ENCODE peak calls at places on chromosomes 16 and 17, in five cellular contexts. One of them, this sample, is unnamed.

GRCh38 chr17:64630309-64631223 is 31.5 kb downstream of the SMURF2 start:
- DNase-seq in mesendoderm: no peak
- DNase-seq in fibroblast of mammary gland: no peak
- DNase-seq in ascending aorta: no peak
- DNase-seq in aorta: no peak
- DNase-seq in this sample: no peak

GRCh38 chr17:49815761-49816281 is 27.3 kb downstream of the KAT7 start:
- DNase-seq in mesendoderm: peak
- DNase-seq in fibroblast of mammary gland: no peak
- DNase-seq in ascending aorta: no peak
- DNase-seq in aorta: no peak
- DNase-seq in this sample: no peak

GRCh38 chr17:16988749-16989229 is 16.9 kb upstream of the TNFRSF13B start:
- DNase-seq in mesendoderm: no peak
- DNase-seq in fibroblast of mammary gland: peak
- DNase-seq in ascending aorta: no peak
- DNase-seq in aorta: no peak
- DNase-seq in this sample: no peak

GRCh38 chr16:83066011-83066410 is 439.2 kb downstream of the CDH13 start:
- DNase-seq in mesendoderm: no peak
- DNase-seq in fibroblast of mammary gland: no peak
- DNase-seq in ascending aorta: no peak
- DNase-seq in aorta: no peak
- DNase-seq in this sample: no peak

GRCh38 chr17:416293-417206 is 63.9 kb upstream of the RPH3AL start:
- DNase-seq in mesendoderm: peak
- DNase-seq in fibroblast of mammary gland: no peak
- DNase-seq in ascending aorta: no peak
- DNase-seq in aorta: no peak
- DNase-seq in this sample: no peak

GRCh38 chr17:79970576-79971068 is 65.0 kb downstream of the TBC1D16 start:
- DNase-seq in mesendoderm: peak
- DNase-seq in fibroblast of mammary gland: peak
- DNase-seq in ascending aorta: no peak
- DNase-seq in aorta: no peak
- DNase-seq in this sample: peak

GRCh38 chr16:85465328-85466307 is 147.5 kb upstream of the GSE1 start:
- DNase-seq in mesendoderm: no peak
- DNase-seq in fibroblast of mammary gland: peak
- DNase-seq in ascending aorta: peak
- DNase-seq in aorta: no peak
- DNase-seq in this sample: no peak

GRCh38 chr16:50440531-50440930 is 71.7 kb upstream of the BRD7 start:
- DNase-seq in mesendoderm: peak
- DNase-seq in fibroblast of mammary gland: no peak
- DNase-seq in ascending aorta: no peak
- DNase-seq in aorta: no peak
- DNase-seq in this sample: no peak

GRCh38 chr17:40311575-40311974 is 2.6 kb downstream of the RARA start:
- DNase-seq in mesendoderm: no peak
- DNase-seq in fibroblast of mammary gland: no peak
- DNase-seq in ascending aorta: peak
- DNase-seq in aorta: peak
- DNase-seq in this sample: no peak

GRCh38 chr16:83513006-83513755 is 294.6 kb upstream of the HSBP1 start:
- DNase-seq in mesendoderm: no peak
- DNase-seq in fibroblast of mammary gland: peak
- DNase-seq in ascending aorta: no peak
- DNase-seq in aorta: no peak
- DNase-seq in this sample: no peak

GRCh38 chr17:75521951-75522727 is 3.4 kb upstream of the LLGL2 start:
- DNase-seq in mesendoderm: no peak
- DNase-seq in fibroblast of mammary gland: peak
- DNase-seq in ascending aorta: no peak
- DNase-seq in aorta: no peak
- DNase-seq in this sample: no peak

GRCh38 chr17:79658811-79659207 is 48.0 kb upstream of the RBFOX3 start:
- DNase-seq in mesendoderm: peak
- DNase-seq in fibroblast of mammary gland: peak
- DNase-seq in ascending aorta: peak
- DNase-seq in aorta: no peak
- DNase-seq in this sample: no peak

GRCh38 chr16:20774703-20775362 is 11.0 kb downstream of the ACSM3 start:
- DNase-seq in mesendoderm: peak
- DNase-seq in fibroblast of mammary gland: peak
- DNase-seq in ascending aorta: no peak
- DNase-seq in aorta: peak
- DNase-seq in this sample: no peak

GRCh38 chr16:8048433-8048832 is 541.9 kb downstream of the TMEM114 start:
- DNase-seq in mesendoderm: no peak
- DNase-seq in fibroblast of mammary gland: no peak
- DNase-seq in ascending aorta: no peak
- DNase-seq in aorta: no peak
- DNase-seq in this sample: no peak

GRCh38 chr17:43695968-43696865 is 34.5 kb upstream of the MEOX1 start:
- DNase-seq in mesendoderm: no peak
- DNase-seq in fibroblast of mammary gland: no peak
- DNase-seq in ascending aorta: peak
- DNase-seq in aorta: peak
- DNase-seq in this sample: peak

GRCh38 chr17:8887834-8888703 is 20.6 kb upstream of the PIK3R6 start:
- DNase-seq in mesendoderm: peak
- DNase-seq in fibroblast of mammary gland: peak
- DNase-seq in ascending aorta: no peak
- DNase-seq in aorta: no peak
- DNase-seq in this sample: no peak

GRCh38 chr17:81406117-81406953 is 11.1 kb downstream of the BAHCC1 start:
- DNase-seq in mesendoderm: no peak
- DNase-seq in fibroblast of mammary gland: no peak
- DNase-seq in ascending aorta: no peak
- DNase-seq in aorta: no peak
- DNase-seq in this sample: no peak

GRCh38 chr17:81405382-81406005 is 10.2 kb downstream of the BAHCC1 start:
- DNase-seq in mesendoderm: no peak
- DNase-seq in fibroblast of mammary gland: peak
- DNase-seq in ascending aorta: peak
- DNase-seq in aorta: peak
- DNase-seq in this sample: peak

GRCh38 chr17:81403671-81404534 is 8.6 kb downstream of the BAHCC1 start:
- DNase-seq in mesendoderm: peak
- DNase-seq in fibroblast of mammary gland: no peak
- DNase-seq in ascending aorta: peak
- DNase-seq in aorta: no peak
- DNase-seq in this sample: no peak

GRCh38 chr17:81403040-81403467 is 7.8 kb downstream of the BAHCC1 start:
- DNase-seq in mesendoderm: peak
- DNase-seq in fibroblast of mammary gland: no peak
- DNase-seq in ascending aorta: no peak
- DNase-seq in aorta: no peak
- DNase-seq in this sample: no peak

DNA sequence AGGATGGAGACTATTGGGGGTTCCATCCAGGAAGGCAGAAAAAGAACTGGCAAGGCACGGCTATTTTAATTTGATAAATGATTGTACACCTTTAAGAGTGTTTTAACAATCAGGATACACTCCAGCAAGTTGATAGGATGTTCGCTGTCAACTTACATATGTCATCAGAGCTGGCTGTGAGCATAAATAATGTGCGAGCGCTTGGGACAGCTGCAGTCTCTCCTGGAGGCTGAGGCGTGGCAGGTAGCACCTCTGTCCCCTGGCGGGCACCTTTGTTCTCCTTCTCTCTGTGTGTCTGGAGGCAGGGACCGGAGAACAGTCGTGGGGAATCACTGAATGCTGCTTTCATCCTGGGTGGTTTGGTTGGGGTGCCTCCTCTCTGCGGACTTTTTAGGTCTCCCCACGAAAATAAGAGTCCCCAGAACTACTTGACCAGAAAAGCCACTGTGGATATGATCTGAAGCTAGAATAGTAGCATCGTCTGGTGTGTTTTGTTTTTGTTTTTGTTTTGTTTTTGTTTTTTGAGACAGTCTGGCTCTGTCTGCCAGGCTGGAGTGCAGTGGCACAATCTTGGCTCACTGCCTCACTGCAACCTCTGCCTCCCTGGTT is 9.4 kb downstream of the BAHCC1 start:
- DNase-seq in mesendoderm: no peak
- DNase-seq in fibroblast of mammary gland: no peak
- DNase-seq in ascending aorta: no peak
- DNase-seq in aorta: no peak
- DNase-seq in this sample: no peak
- H3K4me3 ChIP-seq in mesendoderm: no peak
- H3K4me3 ChIP-seq in fibroblast of mammary gland: no peak
- H3K4me3 ChIP-seq in ascending aorta: peak
- H3K4me3 ChIP-seq in aorta: no peak
- H3K4me3 ChIP-seq in this sample: peak

DNA sequence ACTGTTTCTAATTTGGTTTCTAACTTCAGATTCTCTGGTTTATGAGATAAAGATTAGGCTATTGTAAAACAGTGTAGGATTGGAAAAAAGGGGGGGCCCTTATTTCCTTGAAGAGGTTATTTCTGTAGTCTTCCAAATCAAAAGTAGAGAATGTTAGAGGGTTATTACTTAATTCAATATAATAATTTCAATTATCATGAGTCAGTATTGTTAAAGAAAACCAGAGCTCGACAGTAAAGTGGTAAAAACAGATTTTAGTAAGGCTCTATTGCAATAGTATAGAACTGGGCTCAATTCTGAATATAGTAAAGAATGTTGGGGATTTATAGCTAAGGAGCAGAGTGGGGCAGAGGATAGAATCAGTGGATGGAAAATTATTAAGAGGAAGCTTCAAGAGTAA is 140.0 kb downstream of the TANC2 start:
- DNase-seq in mesendoderm: no peak
- DNase-seq in fibroblast of mammary gland: no peak
- DNase-seq in ascending aorta: no peak
- DNase-seq in aorta: no peak
- DNase-seq in this sample: no peak
- H3K4me3 ChIP-seq in mesendoderm: no peak
- H3K4me3 ChIP-seq in fibroblast of mammary gland: no peak
- H3K4me3 ChIP-seq in ascending aorta: no peak
- H3K4me3 ChIP-seq in aorta: no peak
- H3K4me3 ChIP-seq in this sample: no peak

DNA sequence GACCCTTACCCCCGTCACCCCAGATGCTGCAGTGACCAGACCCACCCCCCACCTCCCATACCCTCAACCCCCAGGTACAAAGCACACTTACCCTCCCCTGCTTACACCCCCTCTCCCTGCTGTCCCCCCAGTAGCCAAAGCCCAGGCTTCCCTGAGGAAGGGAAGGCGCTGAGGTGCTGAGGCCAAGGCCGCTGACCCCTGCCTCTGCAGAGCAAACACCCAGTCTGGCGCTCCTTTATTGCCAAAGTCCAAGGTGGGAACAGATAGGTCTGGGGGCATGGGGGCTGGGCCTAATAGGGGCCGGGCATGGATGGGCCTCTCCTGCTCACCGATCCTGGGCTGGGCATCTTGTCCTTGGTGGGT is 683 bp downstream of the LCAT start:
- DNase-seq in mesendoderm: no peak
- DNase-seq in fibroblast of mammary gland: no peak
- DNase-seq in ascending aorta: no peak
- DNase-seq in aorta: no peak
- DNase-seq in this sample: no peak
- H3K4me3 ChIP-seq in mesendoderm: no peak
- H3K4me3 ChIP-seq in fibroblast of mammary gland: no peak
- H3K4me3 ChIP-seq in ascending aorta: no peak
- H3K4me3 ChIP-seq in aorta: no peak
- H3K4me3 ChIP-seq in this sample: no peak

GRCh38 chr16:87698676-87699179 is 67.1 kb downstream of the KLHDC4 start:
- DNase-seq in mesendoderm: no peak
- DNase-seq in fibroblast of mammary gland: no peak
- DNase-seq in ascending aorta: no peak
- DNase-seq in aorta: no peak
- DNase-seq in this sample: no peak

GRCh38 chr16:87698241-87698640 is 67.5 kb downstream of the KLHDC4 start:
- DNase-seq in mesendoderm: no peak
- DNase-seq in fibroblast of mammary gland: no peak
- DNase-seq in ascending aorta: no peak
- DNase-seq in aorta: no peak
- DNase-seq in this sample: no peak

GRCh38 chr16:87697792-87698191 is 68.0 kb downstream of the KLHDC4 start:
- DNase-seq in mesendoderm: no peak
- DNase-seq in fibroblast of mammary gland: no peak
- DNase-seq in ascending aorta: no peak
- DNase-seq in aorta: no peak
- DNase-seq in this sample: no peak

GRCh38 chr16:87696796-87697195 is 69.0 kb downstream of the KLHDC4 start:
- DNase-seq in mesendoderm: no peak
- DNase-seq in fibroblast of mammary gland: no peak
- DNase-seq in ascending aorta: no peak
- DNase-seq in aorta: no peak
- DNase-seq in this sample: no peak

DNA sequence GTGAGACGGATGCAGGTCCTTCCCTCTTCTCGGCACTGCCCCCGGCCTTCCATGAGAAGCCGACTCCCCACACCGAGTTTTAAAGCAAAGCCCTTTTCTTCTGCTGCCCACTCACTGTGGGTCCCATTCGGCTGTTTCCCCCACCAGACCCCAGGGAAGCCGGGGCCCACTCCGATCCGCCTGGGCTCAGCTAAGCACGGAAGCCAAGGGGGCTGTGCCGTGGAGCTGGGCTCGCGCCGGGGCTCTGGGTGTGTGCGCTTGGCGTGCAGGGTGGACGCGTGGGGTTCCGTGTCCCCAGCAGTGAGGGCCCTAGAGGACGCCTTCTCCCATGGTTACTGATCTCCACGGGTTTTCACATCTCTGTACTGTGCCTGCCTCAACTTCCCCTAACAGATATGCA is 68.5 kb downstream of the KLHDC4 start:
- DNase-seq in mesendoderm: no peak
- DNase-seq in fibroblast of mammary gland: no peak
- DNase-seq in ascending aorta: no peak
- DNase-seq in aorta: no peak
- DNase-seq in this sample: no peak
- H3K4me3 ChIP-seq in mesendoderm: no peak
- H3K4me3 ChIP-seq in fibroblast of mammary gland: no peak
- H3K4me3 ChIP-seq in ascending aorta: no peak
- H3K4me3 ChIP-seq in aorta: no peak
- H3K4me3 ChIP-seq in this sample: no peak